ENCODE peak calls at places on chromosomes 1 and 21, in ten cellular contexts. One of them, this sample, is unnamed.

GRCh38 chr1:64948905-64949833 is 17.2 kb downstream of the JAK1 start:
- DNase-seq in fibroblast of pulmonary artery: no peak
- DNase-seq in fibroblast of the aortic adventitia: peak; percentile 58
- DNase-seq in heart right ventricle: no peak
- DNase-seq in AG10803: peak; percentile 38
- DNase-seq in body of pancreas: no peak
- DNase-seq in psoas muscle: no peak
- DNase-seq in dorsolateral prefrontal cortex: no peak
- DNase-seq in GM12865: no peak
- DNase-seq in IMR-90: no peak
- DNase-seq in this sample: peak; percentile 41

GRCh38 chr1:22636369-22636768 is at the start of gene C1QA:
- DNase-seq in fibroblast of pulmonary artery: no peak
- DNase-seq in fibroblast of the aortic adventitia: no peak
- DNase-seq in heart right ventricle: peak; percentile 61
- DNase-seq in AG10803: no peak
- DNase-seq in body of pancreas: no peak
- DNase-seq in psoas muscle: peak; percentile 61
- DNase-seq in dorsolateral prefrontal cortex: no peak
- DNase-seq in GM12865: no peak
- DNase-seq in IMR-90: no peak
- DNase-seq in this sample: no peak

GRCh38 chr1:81693316-81693715 is 107.4 kb upstream of the ADGRL2 start:
- DNase-seq in fibroblast of pulmonary artery: no peak
- DNase-seq in fibroblast of the aortic adventitia: no peak
- DNase-seq in heart right ventricle: no peak
- DNase-seq in AG10803: no peak
- DNase-seq in body of pancreas: no peak
- DNase-seq in psoas muscle: no peak
- DNase-seq in dorsolateral prefrontal cortex: no peak
- DNase-seq in GM12865: no peak
- DNase-seq in IMR-90: no peak
- DNase-seq in this sample: no peak

GRCh38 chr1:76786232-76786631 is 81.0 kb upstream of the ST6GALNAC5 start:
- DNase-seq in fibroblast of pulmonary artery: peak; percentile 12
- DNase-seq in fibroblast of the aortic adventitia: peak; percentile 1
- DNase-seq in heart right ventricle: no peak
- DNase-seq in AG10803: peak; percentile 17
- DNase-seq in body of pancreas: no peak
- DNase-seq in psoas muscle: no peak
- DNase-seq in dorsolateral prefrontal cortex: no peak
- DNase-seq in GM12865: no peak
- DNase-seq in IMR-90: no peak
- DNase-seq in this sample: no peak

GRCh38 chr1:99665212-99665611 is 19.3 kb downstream of the PALMD start:
- DNase-seq in fibroblast of pulmonary artery: no peak
- DNase-seq in fibroblast of the aortic adventitia: no peak
- DNase-seq in heart right ventricle: no peak
- DNase-seq in AG10803: no peak
- DNase-seq in body of pancreas: no peak
- DNase-seq in psoas muscle: no peak
- DNase-seq in dorsolateral prefrontal cortex: no peak
- DNase-seq in GM12865: no peak
- DNase-seq in IMR-90: no peak
- DNase-seq in this sample: no peak

GRCh38 chr21:43733529-43734071 is 14.7 kb downstream of the PDXK start:
- DNase-seq in fibroblast of pulmonary artery: no peak
- DNase-seq in fibroblast of the aortic adventitia: peak; percentile 52
- DNase-seq in heart right ventricle: no peak
- DNase-seq in AG10803: peak; percentile 68
- DNase-seq in body of pancreas: no peak
- DNase-seq in psoas muscle: no peak
- DNase-seq in dorsolateral prefrontal cortex: no peak
- DNase-seq in GM12865: no peak
- DNase-seq in IMR-90: peak; percentile 79
- DNase-seq in this sample: peak; percentile 83

GRCh38 chr1:230706887-230707731 is 6.8 kb downstream of the AGT start:
- DNase-seq in fibroblast of pulmonary artery: no peak
- DNase-seq in fibroblast of the aortic adventitia: no peak
- DNase-seq in heart right ventricle: no peak
- DNase-seq in AG10803: no peak
- DNase-seq in body of pancreas: no peak
- DNase-seq in psoas muscle: no peak
- DNase-seq in dorsolateral prefrontal cortex: no peak
- DNase-seq in GM12865: no peak
- DNase-seq in IMR-90: no peak
- DNase-seq in this sample: no peak

GRCh38 chr1:184507604-184508289 is 120.9 kb downstream of the C1orf21 start:
- DNase-seq in fibroblast of pulmonary artery: peak; percentile 45
- DNase-seq in fibroblast of the aortic adventitia: peak; percentile 62
- DNase-seq in heart right ventricle: no peak
- DNase-seq in AG10803: peak; percentile 36
- DNase-seq in body of pancreas: no peak
- DNase-seq in psoas muscle: no peak
- DNase-seq in dorsolateral prefrontal cortex: no peak
- DNase-seq in GM12865: no peak
- DNase-seq in IMR-90: peak; percentile 27
- DNase-seq in this sample: no peak

GRCh38 chr1:53735261-53735660 is 3.7 kb downstream of the GLIS1 start:
- DNase-seq in fibroblast of pulmonary artery: no peak
- DNase-seq in fibroblast of the aortic adventitia: no peak
- DNase-seq in heart right ventricle: no peak
- DNase-seq in AG10803: no peak
- DNase-seq in body of pancreas: no peak
- DNase-seq in psoas muscle: no peak
- DNase-seq in dorsolateral prefrontal cortex: no peak
- DNase-seq in GM12865: no peak
- DNase-seq in IMR-90: no peak
- DNase-seq in this sample: no peak

GRCh38 chr1:97632776-97633175 is 288.1 kb downstream of the DPYD start:
- DNase-seq in fibroblast of pulmonary artery: peak; percentile 57
- DNase-seq in fibroblast of the aortic adventitia: peak; percentile 45
- DNase-seq in heart right ventricle: no peak
- DNase-seq in AG10803: no peak
- DNase-seq in body of pancreas: no peak
- DNase-seq in psoas muscle: no peak
- DNase-seq in dorsolateral prefrontal cortex: no peak
- DNase-seq in GM12865: no peak
- DNase-seq in IMR-90: no peak
- DNase-seq in this sample: no peak

GRCh38 chr1:111499026-111499790 is 4.2 kb downstream of the ADORA3 start:
- DNase-seq in fibroblast of pulmonary artery: peak; percentile 37
- DNase-seq in fibroblast of the aortic adventitia: no peak
- DNase-seq in heart right ventricle: no peak
- DNase-seq in AG10803: no peak
- DNase-seq in body of pancreas: no peak
- DNase-seq in psoas muscle: no peak
- DNase-seq in dorsolateral prefrontal cortex: no peak
- DNase-seq in GM12865: no peak
- DNase-seq in IMR-90: no peak
- DNase-seq in this sample: no peak

GRCh38 chr1:158422215-158422614 is 3.8 kb downstream of the OR10K2 start:
- DNase-seq in fibroblast of pulmonary artery: no peak
- DNase-seq in fibroblast of the aortic adventitia: no peak
- DNase-seq in heart right ventricle: no peak
- DNase-seq in AG10803: no peak
- DNase-seq in body of pancreas: no peak
- DNase-seq in psoas muscle: no peak
- DNase-seq in dorsolateral prefrontal cortex: no peak
- DNase-seq in GM12865: no peak
- DNase-seq in IMR-90: no peak
- DNase-seq in this sample: no peak

GRCh38 chr1:166855558-166855957 is 16.3 kb downstream of the POGK start:
- DNase-seq in fibroblast of pulmonary artery: no peak
- DNase-seq in fibroblast of the aortic adventitia: no peak
- DNase-seq in heart right ventricle: no peak
- DNase-seq in AG10803: no peak
- DNase-seq in body of pancreas: no peak
- DNase-seq in psoas muscle: no peak
- DNase-seq in dorsolateral prefrontal cortex: no peak
- DNase-seq in GM12865: no peak
- DNase-seq in IMR-90: no peak
- DNase-seq in this sample: no peak

GRCh38 chr21:36732761-36733160 is 33.8 kb downstream of the SIM2 start:
- DNase-seq in fibroblast of pulmonary artery: no peak
- DNase-seq in fibroblast of the aortic adventitia: no peak
- DNase-seq in heart right ventricle: no peak
- DNase-seq in AG10803: no peak
- DNase-seq in body of pancreas: no peak
- DNase-seq in psoas muscle: no peak
- DNase-seq in dorsolateral prefrontal cortex: no peak
- DNase-seq in GM12865: no peak
- DNase-seq in IMR-90: no peak
- DNase-seq in this sample: no peak

GRCh38 chr1:26554781-26555180 is 25.2 kb downstream of the RPS6KA1 start:
- DNase-seq in fibroblast of pulmonary artery: no peak
- DNase-seq in fibroblast of the aortic adventitia: no peak
- DNase-seq in heart right ventricle: no peak
- DNase-seq in AG10803: no peak
- DNase-seq in body of pancreas: no peak
- DNase-seq in psoas muscle: no peak
- DNase-seq in dorsolateral prefrontal cortex: no peak
- DNase-seq in GM12865: no peak
- DNase-seq in IMR-90: no peak
- DNase-seq in this sample: no peak
- H3K4me3 ChIP-seq in fibroblast of pulmonary artery: no peak overlapping the region
- H3K4me3 ChIP-seq in fibroblast of the aortic adventitia: no peak overlapping the region
- H3K4me3 ChIP-seq in heart right ventricle: no peak overlapping the region
- H3K4me3 ChIP-seq in AG10803: no peak overlapping the region
- H3K4me3 ChIP-seq in body of pancreas: no peak overlapping the region
- H3K4me3 ChIP-seq in psoas muscle: no peak overlapping the region
- H3K4me3 ChIP-seq in dorsolateral prefrontal cortex: no peak overlapping the region
- H3K4me3 ChIP-seq in GM12865: no peak overlapping the region
- H3K4me3 ChIP-seq in IMR-90: no peak overlapping the region
- H3K4me3 ChIP-seq in this sample: no peak overlapping the region

GRCh38 chr1:197915797-197916686 is 1.1 kb upstream of the LHX9 start:
- DNase-seq in fibroblast of pulmonary artery: peak; percentile 60
- DNase-seq in fibroblast of the aortic adventitia: peak; percentile 34
- DNase-seq in heart right ventricle: peak; percentile 60
- DNase-seq in AG10803: peak; percentile 72
- DNase-seq in body of pancreas: peak; percentile 60
- DNase-seq in psoas muscle: peak; percentile 61
- DNase-seq in dorsolateral prefrontal cortex: no peak
- DNase-seq in GM12865: no peak
- DNase-seq in IMR-90: peak; percentile 61
- DNase-seq in this sample: peak; percentile 79
- TF ChIP-seq CTCF in fibroblast of pulmonary artery: peak; percentile 64
- TF ChIP-seq CTCF in fibroblast of the aortic adventitia: peak; percentile 67
- TF ChIP-seq CTCF in heart right ventricle: peak; percentile 56
- TF ChIP-seq CTCF in AG10803: peak; percentile 62
- TF ChIP-seq CTCF in body of pancreas: peak; percentile 15
- TF ChIP-seq CTCF in psoas muscle: peak; percentile 37
- TF ChIP-seq CTCF in dorsolateral prefrontal cortex: no peak
- TF ChIP-seq CTCF in GM12865: peak; percentile 22
- TF ChIP-seq CTCF in IMR-90: peak; percentile 67
- TF ChIP-seq CTCF in this sample: peak; percentile 81

GRCh38 chr1:50978852-50979781 is 9.1 kb downstream of the CDKN2C start:
- DNase-seq in fibroblast of pulmonary artery: no peak
- DNase-seq in fibroblast of the aortic adventitia: peak; percentile 46
- DNase-seq in heart right ventricle: no peak
- DNase-seq in AG10803: peak; percentile 27
- DNase-seq in body of pancreas: peak; percentile 32
- DNase-seq in psoas muscle: no peak
- DNase-seq in dorsolateral prefrontal cortex: no peak
- DNase-seq in GM12865: peak; percentile 50
- DNase-seq in IMR-90: no peak
- DNase-seq in this sample: no peak

GRCh38 chr1:50979964-50980363 is 9.9 kb downstream of the CDKN2C start:
- DNase-seq in fibroblast of pulmonary artery: no peak
- DNase-seq in fibroblast of the aortic adventitia: peak; percentile 31
- DNase-seq in heart right ventricle: no peak
- DNase-seq in AG10803: no peak
- DNase-seq in body of pancreas: no peak
- DNase-seq in psoas muscle: no peak
- DNase-seq in dorsolateral prefrontal cortex: no peak
- DNase-seq in GM12865: no peak
- DNase-seq in IMR-90: no peak
- DNase-seq in this sample: no peak

GRCh38 chr1:50978144-50978851 is 8.3 kb downstream of the CDKN2C start:
- DNase-seq in fibroblast of pulmonary artery: peak; percentile 45
- DNase-seq in fibroblast of the aortic adventitia: peak; percentile 63
- DNase-seq in heart right ventricle: peak; percentile 77
- DNase-seq in AG10803: peak; percentile 65
- DNase-seq in body of pancreas: peak; percentile 79
- DNase-seq in psoas muscle: peak; percentile 74
- DNase-seq in dorsolateral prefrontal cortex: peak; percentile 39
- DNase-seq in GM12865: peak; percentile 84
- DNase-seq in IMR-90: peak; percentile 49
- DNase-seq in this sample: peak; percentile 72

GRCh38 chr1:50981741-50982140 is 11.7 kb downstream of the CDKN2C start:
- DNase-seq in fibroblast of pulmonary artery: no peak
- DNase-seq in fibroblast of the aortic adventitia: peak; percentile 45
- DNase-seq in heart right ventricle: no peak
- DNase-seq in AG10803: peak; percentile 33
- DNase-seq in body of pancreas: no peak
- DNase-seq in psoas muscle: no peak
- DNase-seq in dorsolateral prefrontal cortex: no peak
- DNase-seq in GM12865: no peak
- DNase-seq in IMR-90: no peak
- DNase-seq in this sample: no peak

DNA sequence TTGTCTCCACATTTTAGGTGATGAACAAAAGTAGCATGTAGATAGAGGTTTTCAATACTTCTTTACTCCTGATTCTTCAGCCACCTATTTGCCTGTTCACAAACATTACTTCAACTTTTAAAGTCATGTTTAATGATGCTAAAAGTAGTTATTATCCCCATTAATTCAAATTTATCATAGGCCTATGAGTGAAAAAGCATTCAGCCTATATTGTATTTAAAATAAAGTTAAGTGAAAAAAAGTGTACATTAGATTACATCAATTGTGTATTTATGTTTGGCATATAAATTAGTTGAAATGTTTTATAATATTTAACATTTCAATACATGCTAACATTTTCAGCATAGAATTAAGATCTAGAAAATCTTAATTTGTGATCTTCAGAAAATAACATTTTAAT is 10.5 kb downstream of the CDKN2C start:
- DNase-seq in fibroblast of pulmonary artery: no peak
- DNase-seq in fibroblast of the aortic adventitia: peak; percentile 21
- DNase-seq in heart right ventricle: no peak
- DNase-seq in AG10803: no peak
- DNase-seq in body of pancreas: no peak
- DNase-seq in psoas muscle: no peak
- DNase-seq in dorsolateral prefrontal cortex: no peak
- DNase-seq in GM12865: no peak
- DNase-seq in IMR-90: no peak
- DNase-seq in this sample: no peak
- H3K4me3 ChIP-seq in fibroblast of pulmonary artery: no peak overlapping the region
- H3K4me3 ChIP-seq in fibroblast of the aortic adventitia: no peak overlapping the region
- H3K4me3 ChIP-seq in heart right ventricle: peak overlapping the region; percentile 94
- H3K4me3 ChIP-seq in AG10803: no peak overlapping the region
- H3K4me3 ChIP-seq in body of pancreas: no peak overlapping the region
- H3K4me3 ChIP-seq in psoas muscle: peak overlapping the region; percentile 12
- H3K4me3 ChIP-seq in dorsolateral prefrontal cortex: no peak overlapping the region
- H3K4me3 ChIP-seq in GM12865: peak overlapping the region; percentile 11
- H3K4me3 ChIP-seq in IMR-90: no peak overlapping the region
- H3K4me3 ChIP-seq in this sample: no peak overlapping the region

DNA sequence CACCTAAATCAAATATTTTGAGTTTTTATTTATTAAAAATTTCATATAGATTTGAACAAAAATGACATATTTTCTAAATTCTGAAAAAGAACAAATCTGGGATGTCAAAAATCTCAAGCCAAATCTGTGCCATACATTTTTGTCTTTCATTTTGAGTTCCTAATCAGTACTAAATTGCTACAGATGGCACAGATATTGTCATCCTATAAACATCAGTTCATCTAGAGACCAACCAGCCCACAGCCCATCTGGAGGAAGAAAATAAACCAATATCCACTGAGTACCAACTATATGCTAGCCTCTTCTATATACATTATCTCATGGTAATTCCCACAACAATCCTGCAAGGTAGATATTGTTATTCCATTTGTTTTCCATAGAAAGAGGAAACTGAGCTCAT is 156.8 kb upstream of the ATP1B1 start:
- DNase-seq in fibroblast of pulmonary artery: no peak
- DNase-seq in fibroblast of the aortic adventitia: no peak
- DNase-seq in heart right ventricle: no peak
- DNase-seq in AG10803: no peak
- DNase-seq in body of pancreas: no peak
- DNase-seq in psoas muscle: no peak
- DNase-seq in dorsolateral prefrontal cortex: no peak
- DNase-seq in GM12865: no peak
- DNase-seq in IMR-90: no peak
- DNase-seq in this sample: no peak
- TF ChIP-seq CTCF in fibroblast of pulmonary artery: no peak
- TF ChIP-seq CTCF in fibroblast of the aortic adventitia: no peak
- TF ChIP-seq CTCF in heart right ventricle: no peak
- TF ChIP-seq CTCF in AG10803: no peak
- TF ChIP-seq CTCF in body of pancreas: no peak
- TF ChIP-seq CTCF in psoas muscle: no peak
- TF ChIP-seq CTCF in dorsolateral prefrontal cortex: no peak
- TF ChIP-seq CTCF in GM12865: no peak
- TF ChIP-seq CTCF in IMR-90: no peak
- TF ChIP-seq CTCF in this sample: no peak

This sample was measured in foreskin fibroblast.